ENCODE peak calls at places on chromosome 1, in nine cellular contexts. S is GM12878, F is hepatocyte, J is GM20000, A is fibroblast of lung, Y is ascending aorta, Z is progenitor cell of endocrine pancreas, V is A549, W is AG09309. N is an unnamed sample.

GRCh38 chr1:246569248-246570238 is 3.3 kb downstream of the CNST start:
- DNase-seq in Y (no peak), V (no peak), A (no peak), Z (no peak), F (no peak), J (no peak), S (no peak), W (no peak), N (peak; percentile 55)

GRCh38 chr1:12409676-12410075 is 179.8 kb downstream of the VPS13D start:
- DNase-seq in F (peak; percentile 34), Y (no peak), J (no peak), S (no peak), V (no peak), A (no peak), W (no peak), Z (no peak), N (peak; percentile 83)

GRCh38 chr1:174447866-174448530 is at the start of gene GPR52:
- DNase-seq in W (no peak), F (no peak), V (no peak), Y (no peak), J (no peak), A (no peak), S (no peak), Z (no peak), N (no peak)

GRCh38 chr1:82517586-82517985 is 716.9 kb downstream of the ADGRL2 start:
- DNase-seq in S (no peak), W (no peak), J (no peak), A (peak; percentile 60), V (no peak), Z (no peak), Y (no peak), F (peak; percentile 31), N (peak; percentile 17)

GRCh38 chr1:92484472-92485373 is 2.0 kb downstream of the GFI1 start:
- DNase-seq in Y (no peak), A (peak; percentile 23), V (no peak), F (peak; percentile 19), J (peak; percentile 78), W (no peak), Z (peak; percentile 35), S (no peak), N (peak; percentile 47)

GRCh38 chr1:31584869-31585735 is 8.8 kb downstream of the TINAGL1 start:
- DNase-seq in A (no peak), Z (no peak), J (no peak), V (no peak), F (no peak), Y (no peak), W (no peak), S (no peak), N (no peak)

GRCh38 chr1:53292690-53293089 is 35.2 kb downstream of the LRP8 start:
- DNase-seq in W (no peak), Y (no peak), F (no peak), A (no peak), V (no peak), S (peak; percentile 53), Z (no peak), J (peak; percentile 68), N (no peak)

GRCh38 chr1:15836772-15837669 is 10.5 kb upstream of the SPEN start:
- DNase-seq in S (no peak), Y (no peak), F (peak; percentile 17), V (no peak), A (no peak), W (no peak), J (peak; percentile 82), Z (no peak), N (peak; percentile 62)

GRCh38 chr1:16026723-16027484 is 5.1 kb downstream of the CLCNKA start:
- DNase-seq in A (no peak), F (peak; percentile 64), W (no peak), V (no peak), J (no peak), Y (no peak), Z (peak; percentile 71), S (no peak), N (no peak)

GRCh38 chr1:114122891-114123621 is 30.6 kb downstream of the SYT6 start:
- DNase-seq in J (no peak), V (peak; percentile 21), Z (no peak), F (peak; percentile 21), W (no peak), A (no peak), Y (no peak), S (no peak), N (no peak)

GRCh38 chr1:105072850-105073249 is 1323.2 kb downstream of the AMY1C start:
- DNase-seq in A (no peak), V (no peak), S (no peak), Z (no peak), Y (no peak), W (no peak), F (no peak), J (no peak), N (no peak)
- TF ChIP-seq CTCF in A (no peak), V (no peak), S (no peak), Z (no peak), Y (no peak), W (no peak), F (no peak), J (no peak), N (no peak)

GRCh38 chr1:167051907-167052306 is 38.3 kb downstream of the GPA33 start:
- DNase-seq in Z (no peak), J (no peak), V (no peak), W (no peak), S (no peak), A (no peak), F (no peak), Y (no peak), N (no peak)

GRCh38 chr1:167056529-167057296 is 33.5 kb downstream of the GPA33 start:
- DNase-seq in W (no peak), Y (no peak), Z (no peak), A (no peak), V (no peak), F (no peak), J (no peak), S (no peak), N (no peak)

GRCh38 chr1:167054531-167054930 is 35.6 kb downstream of the GPA33 start:
- DNase-seq in V (no peak), Y (no peak), W (no peak), F (no peak), Z (no peak), J (no peak), S (no peak), A (no peak), N (no peak)

GRCh38 chr1:167054946-167055630 is 35.1 kb downstream of the GPA33 start:
- DNase-seq in V (no peak), A (no peak), W (no peak), Y (no peak), Z (no peak), J (no peak), F (no peak), S (no peak), N (no peak)

GRCh38 chr1:167052389-167052788 is 37.8 kb downstream of the GPA33 start:
- DNase-seq in Z (no peak), Y (no peak), W (no peak), J (no peak), V (peak; percentile 49), S (no peak), A (no peak), F (peak; percentile 30), N (no peak)
- TF ChIP-seq CTCF in Z (peak; percentile 71), Y (peak; percentile 14), W (peak; percentile 53), J (no peak), V (peak; percentile 19), S (peak; percentile 26), A (peak; percentile 31), F (peak; percentile 40), N (peak; percentile 12)

DNA sequence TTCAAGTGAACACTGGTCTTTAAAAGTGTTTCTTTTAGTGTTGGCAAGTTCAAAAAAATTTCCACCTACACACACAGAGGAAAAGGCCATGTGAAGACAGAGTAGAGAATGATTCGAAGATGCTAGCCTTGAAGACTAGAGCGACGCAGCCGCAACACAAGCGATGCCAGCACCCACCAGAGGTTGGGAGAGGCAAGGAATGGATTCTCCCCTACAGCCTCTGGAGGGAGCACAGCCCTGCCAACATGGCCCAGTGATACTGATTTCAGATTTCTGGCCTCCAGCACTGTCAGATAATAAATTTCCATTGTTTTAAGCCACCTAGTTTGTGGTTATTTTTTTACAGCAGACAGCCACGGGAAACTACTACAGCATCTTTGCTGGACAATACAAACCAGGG is 6.9 kb upstream of the ADAR start:
- DNase-seq in F (no peak), A (no peak), W (no peak), Z (no peak), J (no peak), V (no peak), Y (no peak), S (no peak), N (no peak)
- TF ChIP-seq CTCF in F (no peak), A (no peak), W (no peak), Z (no peak), J (no peak), V (no peak), Y (no peak), S (no peak), N (no peak)

DNA sequence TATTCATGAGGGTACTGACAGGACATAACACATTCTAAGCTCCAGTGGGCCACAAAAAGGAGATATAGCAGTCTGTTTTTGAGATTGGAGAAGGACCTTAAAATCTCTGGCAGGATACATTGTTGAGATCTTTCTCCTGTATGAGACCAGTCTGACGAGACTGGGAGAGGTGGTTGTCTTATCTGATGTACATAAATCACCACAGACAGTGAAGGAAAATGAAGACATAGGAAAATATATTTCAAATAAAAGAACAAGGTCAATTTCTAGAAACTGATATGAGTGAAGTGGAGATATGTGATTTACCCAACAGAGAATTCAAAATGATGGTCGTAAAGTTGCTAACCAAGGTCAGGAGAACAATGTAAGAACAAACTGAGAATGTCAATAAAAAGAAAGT is 21.3 kb upstream of the EGLN1 start:
- DNase-seq in Z (no peak), W (no peak), Y (no peak), A (no peak), J (no peak), S (no peak), F (no peak), V (no peak), N (no peak)
- TF ChIP-seq CTCF in Z (no peak), W (no peak), Y (no peak), A (no peak), J (no peak), S (no peak), F (no peak), V (no peak), N (no peak)

DNA sequence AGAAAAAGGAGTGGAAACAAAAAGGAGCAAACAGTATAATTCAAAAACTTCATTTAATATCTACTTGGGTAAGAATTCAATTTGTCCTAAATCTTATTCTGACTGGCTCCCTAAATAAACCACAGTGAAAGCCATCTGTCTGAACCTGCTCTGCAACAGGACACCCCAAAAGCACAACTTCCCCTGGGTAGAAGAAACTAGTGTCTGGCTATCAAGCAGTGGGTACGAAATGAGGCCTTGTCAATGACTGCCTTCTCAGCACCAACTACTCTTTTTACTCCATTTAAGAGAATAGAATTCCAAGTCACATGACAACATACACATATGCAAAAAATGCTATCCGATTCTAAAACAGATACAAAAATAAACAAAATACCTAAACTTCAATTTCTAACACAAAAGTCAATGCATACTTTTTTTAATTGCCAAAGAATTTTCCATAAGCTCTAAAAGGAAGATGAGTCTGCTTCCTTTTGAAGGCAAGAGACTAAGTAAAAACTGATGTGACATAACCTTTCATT is 206.8 kb downstream of the SLC45A1 start:
- DNase-seq in V (no peak), W (no peak), Y (no peak), J (no peak), A (no peak), S (no peak), Z (no peak), F (no peak), N (no peak)
- TF ChIP-seq CTCF in V (no peak), W (no peak), Y (no peak), J (no peak), A (no peak), S (no peak), Z (no peak), F (no peak), N (no peak)